ENCODE peak calls at places on chromosome 16, in six cellular contexts. One of them, this sample, is unnamed.

GRCh38 chr16:48392407-48392806 is 7.2 kb upstream of the SIAH1 start:
- DNase-seq in KG1: no peak
- DNase-seq in T-helper 1 cell: no peak
- DNase-seq in NCI-H774: no peak
- DNase-seq in NCI-H1105 treated with DMSO at 0.1 percent for 48 hours: no peak
- DNase-seq in A172: no peak
- DNase-seq in this sample: no peak

GRCh38 chr16:3095869-3096268 is 3.2 kb downstream of the ZSCAN10 start:
- DNase-seq in KG1: no peak
- DNase-seq in T-helper 1 cell: peak
- DNase-seq in NCI-H774: no peak
- DNase-seq in NCI-H1105 treated with DMSO at 0.1 percent for 48 hours: no peak
- DNase-seq in A172: peak
- DNase-seq in this sample: no peak

GRCh38 chr16:49576941-49577340 is 203.3 kb downstream of the C16orf78 start:
- DNase-seq in KG1: no peak
- DNase-seq in T-helper 1 cell: no peak
- DNase-seq in NCI-H774: no peak
- DNase-seq in NCI-H1105 treated with DMSO at 0.1 percent for 48 hours: no peak
- DNase-seq in A172: no peak
- DNase-seq in this sample: no peak

GRCh38 chr16:86657972-86658371 is 79.6 kb downstream of the FOXL1 start:
- DNase-seq in KG1: no peak
- DNase-seq in T-helper 1 cell: no peak
- DNase-seq in NCI-H774: no peak
- DNase-seq in NCI-H1105 treated with DMSO at 0.1 percent for 48 hours: no peak
- DNase-seq in A172: no peak
- DNase-seq in this sample: no peak

GRCh38 chr16:54875443-54875842 is 55.2 kb upstream of the IRX5 start:
- DNase-seq in KG1: no peak
- DNase-seq in T-helper 1 cell: no peak
- DNase-seq in NCI-H774: no peak
- DNase-seq in NCI-H1105 treated with DMSO at 0.1 percent for 48 hours: no peak
- DNase-seq in A172: no peak
- DNase-seq in this sample: no peak

GRCh38 chr16:2019919-2020831 is 590 bp downstream of the NPW start:
- DNase-seq in KG1: no peak
- DNase-seq in T-helper 1 cell: no peak
- DNase-seq in NCI-H774: no peak
- DNase-seq in NCI-H1105 treated with DMSO at 0.1 percent for 48 hours: no peak
- DNase-seq in A172: no peak
- DNase-seq in this sample: no peak

GRCh38 chr16:88320947-88321634 is 61.7 kb upstream of the ZNF469 start:
- DNase-seq in KG1: no peak
- DNase-seq in T-helper 1 cell: no peak
- DNase-seq in NCI-H774: no peak
- DNase-seq in NCI-H1105 treated with DMSO at 0.1 percent for 48 hours: no peak
- DNase-seq in A172: peak
- DNase-seq in this sample: no peak

GRCh38 chr16:586645-587590 is 2.9 kb upstream of the RAB40C start:
- DNase-seq in KG1: no peak
- DNase-seq in T-helper 1 cell: no peak
- DNase-seq in NCI-H774: no peak
- DNase-seq in NCI-H1105 treated with DMSO at 0.1 percent for 48 hours: no peak
- DNase-seq in A172: no peak
- DNase-seq in this sample: no peak

GRCh38 chr16:21162661-21163151 is 4.2 kb downstream of the LDAF1 start:
- DNase-seq in KG1: no peak
- DNase-seq in T-helper 1 cell: no peak
- DNase-seq in NCI-H774: no peak
- DNase-seq in NCI-H1105 treated with DMSO at 0.1 percent for 48 hours: peak
- DNase-seq in A172: no peak
- DNase-seq in this sample: no peak

GRCh38 chr16:83403751-83404150 is 404.0 kb upstream of the HSBP1 start:
- DNase-seq in KG1: no peak
- DNase-seq in T-helper 1 cell: no peak
- DNase-seq in NCI-H774: no peak
- DNase-seq in NCI-H1105 treated with DMSO at 0.1 percent for 48 hours: no peak
- DNase-seq in A172: peak
- DNase-seq in this sample: peak

GRCh38 chr16:46908540-46909372 is 24.6 kb downstream of the GPT2 start:
- DNase-seq in KG1: peak
- DNase-seq in T-helper 1 cell: no peak
- DNase-seq in NCI-H774: no peak
- DNase-seq in NCI-H1105 treated with DMSO at 0.1 percent for 48 hours: peak
- DNase-seq in A172: peak
- DNase-seq in this sample: peak

GRCh38 chr16:85567101-85567866 is 45.8 kb upstream of the GSE1 start:
- DNase-seq in KG1: no peak
- DNase-seq in T-helper 1 cell: no peak
- DNase-seq in NCI-H774: no peak
- DNase-seq in NCI-H1105 treated with DMSO at 0.1 percent for 48 hours: no peak
- DNase-seq in A172: no peak
- DNase-seq in this sample: no peak

GRCh38 chr16:53668869-53669268 is 34.8 kb downstream of the RPGRIP1L start:
- DNase-seq in KG1: no peak
- DNase-seq in T-helper 1 cell: no peak
- DNase-seq in NCI-H774: no peak
- DNase-seq in NCI-H1105 treated with DMSO at 0.1 percent for 48 hours: no peak
- DNase-seq in A172: no peak
- DNase-seq in this sample: no peak

GRCh38 chr16:53775821-53776431 is 72.0 kb downstream of the FTO start:
- DNase-seq in KG1: no peak
- DNase-seq in T-helper 1 cell: no peak
- DNase-seq in NCI-H774: no peak
- DNase-seq in NCI-H1105 treated with DMSO at 0.1 percent for 48 hours: no peak
- DNase-seq in A172: peak
- DNase-seq in this sample: peak

GRCh38 chr16:1310832-1311200 is 1.4 kb downstream of the UBE2I start:
- DNase-seq in KG1: no peak
- DNase-seq in T-helper 1 cell: no peak
- DNase-seq in NCI-H774: no peak
- DNase-seq in NCI-H1105 treated with DMSO at 0.1 percent for 48 hours: no peak
- DNase-seq in A172: no peak
- DNase-seq in this sample: no peak

GRCh38 chr16:892536-893255 is 78.1 kb downstream of the LMF1 start:
- DNase-seq in KG1: no peak
- DNase-seq in T-helper 1 cell: no peak
- DNase-seq in NCI-H774: no peak
- DNase-seq in NCI-H1105 treated with DMSO at 0.1 percent for 48 hours: no peak
- DNase-seq in A172: no peak
- DNase-seq in this sample: no peak

GRCh38 chr16:69132424-69133252 is at the start of the genes CHTF8 and UTP4:
- DNase-seq in KG1: peak
- DNase-seq in T-helper 1 cell: peak
- DNase-seq in NCI-H774: peak
- DNase-seq in NCI-H1105 treated with DMSO at 0.1 percent for 48 hours: peak
- DNase-seq in A172: peak
- DNase-seq in this sample: peak

GRCh38 chr16:4410335-4411075 is 5.9 kb downstream of the CORO7 start:
- DNase-seq in KG1: no peak
- DNase-seq in T-helper 1 cell: no peak
- DNase-seq in NCI-H774: peak
- DNase-seq in NCI-H1105 treated with DMSO at 0.1 percent for 48 hours: peak
- DNase-seq in A172: peak
- DNase-seq in this sample: no peak

GRCh38 chr16:88541831-88542230 is 28.4 kb upstream of the ZC3H18 start:
- DNase-seq in KG1: no peak
- DNase-seq in T-helper 1 cell: no peak
- DNase-seq in NCI-H774: no peak
- DNase-seq in NCI-H1105 treated with DMSO at 0.1 percent for 48 hours: no peak
- DNase-seq in A172: no peak
- DNase-seq in this sample: no peak

GRCh38 chr16:84513111-84514065 is 8.9 kb upstream of the MEAK7 start:
- DNase-seq in KG1: no peak
- DNase-seq in T-helper 1 cell: no peak
- DNase-seq in NCI-H774: no peak
- DNase-seq in NCI-H1105 treated with DMSO at 0.1 percent for 48 hours: no peak
- DNase-seq in A172: peak
- DNase-seq in this sample: peak

This sample was measured in HTR-8/SVneo.